ENCODE peak calls at places on chromosomes 16 and 17, in four cellular contexts. One of them, this sample, is unnamed.

GRCh38 chr17:49515196-49515770 is 20.2 kb downstream of the NGFR start:
- DNase-seq in tibial artery: peak
- DNase-seq in Peyer's patch: no peak
- DNase-seq in fibroblast of lung: peak
- DNase-seq in this sample: peak

GRCh38 chr16:48503779-48504178 is 106.2 kb downstream of the N4BP1 start:
- DNase-seq in tibial artery: no peak
- DNase-seq in fibroblast of lung: peak
- DNase-seq in Peyer's patch: no peak
- DNase-seq in this sample: peak

GRCh38 chr17:74852237-74853047 is 7.2 kb downstream of the GRIN2C start:
- DNase-seq in fibroblast of lung: no peak
- DNase-seq in tibial artery: no peak
- DNase-seq in Peyer's patch: peak
- DNase-seq in this sample: peak

GRCh38 chr17:80277751-80278671 is 17.4 kb downstream of the RNF213 start:
- DNase-seq in Peyer's patch: no peak
- DNase-seq in fibroblast of lung: no peak
- DNase-seq in tibial artery: no peak
- DNase-seq in this sample: no peak

GRCh38 chr16:85426806-85427205 is 186.3 kb upstream of the GSE1 start:
- DNase-seq in fibroblast of lung: no peak
- DNase-seq in tibial artery: no peak
- DNase-seq in Peyer's patch: no peak
- DNase-seq in this sample: no peak

GRCh38 chr16:48101069-48101674 is 54.6 kb downstream of the ABCC12 start:
- DNase-seq in Peyer's patch: no peak
- DNase-seq in fibroblast of lung: no peak
- DNase-seq in tibial artery: no peak
- DNase-seq in this sample: no peak

GRCh38 chr17:51435641-51436091 is 175.3 kb downstream of the UTP18 start:
- DNase-seq in Peyer's patch: no peak
- DNase-seq in fibroblast of lung: no peak
- DNase-seq in tibial artery: no peak
- DNase-seq in this sample: peak

GRCh38 chr17:14737984-14738651 is 437.2 kb downstream of the HS3ST3B1 start:
- DNase-seq in fibroblast of lung: peak
- DNase-seq in Peyer's patch: no peak
- DNase-seq in tibial artery: peak
- DNase-seq in this sample: peak

GRCh38 chr16:48607056-48607825 is 2.7 kb downstream of the N4BP1 start:
- DNase-seq in tibial artery: no peak
- DNase-seq in Peyer's patch: no peak
- DNase-seq in fibroblast of lung: no peak
- DNase-seq in this sample: peak

GRCh38 chr16:85870159-85870558 is 28.8 kb upstream of the IRF8 start:
- DNase-seq in fibroblast of lung: no peak
- DNase-seq in Peyer's patch: no peak
- DNase-seq in tibial artery: no peak
- DNase-seq in this sample: peak

GRCh38 chr17:45222994-45223540 is 1.4 kb downstream of the FMNL1 start:
- DNase-seq in Peyer's patch: no peak
- DNase-seq in tibial artery: no peak
- DNase-seq in fibroblast of lung: no peak
- DNase-seq in this sample: no peak

GRCh38 chr17:45224671-45225050 is 3.0 kb downstream of the FMNL1 start:
- DNase-seq in tibial artery: no peak
- DNase-seq in Peyer's patch: no peak
- DNase-seq in fibroblast of lung: no peak
- DNase-seq in this sample: no peak

GRCh38 chr17:45222273-45222993 is 748 bp downstream of the FMNL1 start:
- DNase-seq in tibial artery: peak
- DNase-seq in Peyer's patch: no peak
- DNase-seq in fibroblast of lung: no peak
- DNase-seq in this sample: no peak

GRCh38 chr17:45225051-45225700 is 3.5 kb downstream of the FMNL1 start:
- DNase-seq in tibial artery: peak
- DNase-seq in fibroblast of lung: no peak
- DNase-seq in Peyer's patch: no peak
- DNase-seq in this sample: no peak

DNA sequence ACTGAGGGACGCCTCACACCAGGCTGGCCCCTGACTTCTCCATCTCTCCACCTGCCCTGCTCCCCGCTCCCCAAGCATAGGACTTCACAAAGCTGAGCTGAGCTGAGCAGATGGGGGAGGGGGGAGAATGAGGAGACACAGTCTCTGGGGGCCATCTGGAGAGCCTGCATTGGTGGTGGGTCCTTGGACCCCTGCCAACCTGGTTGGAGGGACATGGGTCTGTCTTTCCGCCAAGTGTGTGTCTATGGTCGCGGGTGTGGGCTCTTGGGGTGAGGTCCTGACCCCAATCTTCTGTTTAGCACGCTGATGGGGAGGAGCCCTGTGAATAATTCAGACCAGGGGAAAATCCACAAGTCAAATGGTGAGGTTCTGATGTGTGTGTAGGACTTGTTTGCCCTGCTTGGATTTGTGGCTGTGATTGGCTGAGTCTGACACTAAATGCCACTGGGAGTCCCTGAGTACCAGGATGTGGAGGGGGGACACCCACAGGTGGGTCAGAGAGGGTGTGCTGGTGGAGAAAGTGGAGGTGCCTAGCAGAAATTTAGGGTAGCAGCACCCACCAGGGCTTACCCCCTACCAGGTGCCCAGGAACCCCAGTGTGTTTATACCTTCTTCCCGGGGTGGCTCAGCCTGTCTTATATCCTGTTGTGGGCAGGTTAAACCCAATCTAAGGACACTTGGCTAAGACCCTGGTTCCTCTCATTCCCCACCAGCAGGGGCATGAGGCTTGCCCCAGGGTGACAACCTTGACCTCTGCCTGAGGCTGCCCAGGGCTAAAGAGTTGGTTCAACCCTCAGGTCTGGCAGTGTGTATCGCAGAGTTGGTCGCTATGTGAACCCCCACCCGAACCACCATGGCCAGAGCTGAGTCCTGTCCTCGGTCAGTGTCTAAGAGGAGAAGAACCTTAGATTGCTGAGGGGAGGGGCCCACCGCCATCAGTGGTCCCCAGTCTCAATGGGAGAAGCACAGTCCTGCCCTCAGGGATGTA is 2.1 kb downstream of the FMNL1 start:
- DNase-seq in tibial artery: no peak
- DNase-seq in Peyer's patch: no peak
- DNase-seq in fibroblast of lung: no peak
- DNase-seq in this sample: no peak
- TF ChIP-seq CTCF in tibial artery: no peak
- TF ChIP-seq CTCF in Peyer's patch: peak
- TF ChIP-seq CTCF in fibroblast of lung: no peak
- TF ChIP-seq CTCF in this sample: no peak

GRCh38 chr17:63515426-63515825 is 7.7 kb upstream of the KCNH6 start:
- DNase-seq in Peyer's patch: no peak
- DNase-seq in tibial artery: no peak
- DNase-seq in fibroblast of lung: no peak
- DNase-seq in this sample: no peak
- H3K4me3 ChIP-seq in Peyer's patch: no peak
- H3K4me3 ChIP-seq in tibial artery: no peak
- H3K4me3 ChIP-seq in fibroblast of lung: no peak
- H3K4me3 ChIP-seq in this sample: no peak

GRCh38 chr17:28846231-28846630 is 3.6 kb upstream of the FAM222B start:
- DNase-seq in tibial artery: no peak
- DNase-seq in fibroblast of lung: no peak
- DNase-seq in Peyer's patch: no peak
- DNase-seq in this sample: no peak

GRCh38 chr17:28854457-28855382 is at the start of gene ERAL1:
- DNase-seq in Peyer's patch: peak
- DNase-seq in fibroblast of lung: peak
- DNase-seq in tibial artery: peak
- DNase-seq in this sample: peak

GRCh38 chr17:28853295-28853694 is 1.5 kb upstream of the ERAL1 start:
- DNase-seq in tibial artery: no peak
- DNase-seq in fibroblast of lung: no peak
- DNase-seq in Peyer's patch: no peak
- DNase-seq in this sample: no peak

GRCh38 chr17:28843810-28844137 is 1.2 kb upstream of the FAM222B start:
- DNase-seq in tibial artery: no peak
- DNase-seq in fibroblast of lung: no peak
- DNase-seq in Peyer's patch: no peak
- DNase-seq in this sample: no peak

DNA sequence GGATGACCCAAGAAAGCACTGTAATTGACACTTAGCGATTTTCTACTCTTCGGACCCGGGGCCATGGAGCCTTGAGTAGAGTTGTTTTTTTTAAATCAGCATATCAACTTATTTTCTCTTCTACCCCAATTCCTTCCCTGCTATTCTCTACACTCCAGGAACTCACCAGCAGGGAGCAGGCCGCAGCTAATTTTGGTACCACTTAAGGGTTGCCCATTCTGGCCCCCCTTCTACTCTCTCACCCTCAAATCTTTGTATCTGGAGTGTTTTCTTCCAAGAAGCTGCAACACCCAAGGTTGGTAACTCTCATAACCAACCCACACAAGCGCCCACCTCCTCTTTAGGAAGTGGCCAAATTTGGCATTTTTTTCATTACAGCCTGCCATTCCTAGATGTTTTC is 5.5 kb upstream of the ERAL1 start:
- DNase-seq in fibroblast of lung: peak
- DNase-seq in tibial artery: no peak
- DNase-seq in Peyer's patch: peak
- DNase-seq in this sample: no peak
- TF ChIP-seq CTCF in fibroblast of lung: no peak
- TF ChIP-seq CTCF in tibial artery: no peak
- TF ChIP-seq CTCF in Peyer's patch: no peak
- TF ChIP-seq CTCF in this sample: no peak

DNA sequence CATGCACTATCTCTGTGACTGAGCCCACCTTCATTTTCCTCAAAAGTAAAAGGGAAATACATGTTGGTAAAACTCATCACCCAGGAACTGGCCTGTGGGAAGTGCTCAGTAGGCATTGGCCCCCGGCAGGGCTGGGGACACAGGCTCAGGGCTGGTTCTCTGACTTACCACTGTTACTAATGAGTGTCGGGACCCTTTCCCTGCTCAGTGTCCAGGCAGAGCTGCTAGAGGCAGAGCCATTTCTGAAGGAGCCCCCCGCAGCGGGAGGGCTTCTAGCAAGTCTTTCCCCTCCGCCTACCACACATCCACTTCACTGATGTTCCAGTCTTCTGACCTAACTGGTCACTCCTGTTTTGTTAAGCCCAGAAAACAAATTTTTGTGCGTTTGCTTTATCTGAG is 1.7 kb upstream of the PEMT start:
- DNase-seq in fibroblast of lung: no peak
- DNase-seq in Peyer's patch: no peak
- DNase-seq in tibial artery: no peak
- DNase-seq in this sample: no peak
- H3K4me3 ChIP-seq in fibroblast of lung: no peak
- H3K4me3 ChIP-seq in Peyer's patch: no peak
- H3K4me3 ChIP-seq in tibial artery: no peak
- H3K4me3 ChIP-seq in this sample: no peak